ENCODE peak calls at places on chromosomes 4 and X, in eight cellular contexts. P is IMR-90, A is right atrium auricular region, H is tibial nerve, R is mammary epithelial cell, V is fibroblast of lung, C is astrocyte, U is choroid plexus epithelial cell. Q is an unnamed sample.

GRCh38 chr4:178415925-178416324 is 973.7 kb upstream of the AGA start:
- DNase-seq in P (no peak), A (no peak), H (no peak), R (no peak), V (no peak), C (no peak), U (no peak), Q (no peak)

GRCh38 chr4:185203380-185204237 is at the start of gene CFAP97:
- DNase-seq in P (peak; percentile 87), A (peak; percentile 90), H (peak; percentile 80), R (peak; percentile 77), V (peak; percentile 92), C (peak; percentile 84), U (peak; percentile 94), Q (peak; percentile 89)

GRCh38 chrX:8636442-8636841 is 95.5 kb downstream of the ANOS1 start:
- DNase-seq in P (no peak), A (no peak), H (no peak), R (no peak), V (no peak), C (no peak), U (no peak), Q (no peak)

GRCh38 chr4:48603366-48604003 is 113.4 kb downstream of the ZAR1 start:
- DNase-seq in P (no peak), A (no peak), H (no peak), R (no peak), V (no peak), C (no peak), U (no peak), Q (no peak)

GRCh38 chrX:69231903-69232302 is 66.7 kb upstream of the PJA1 start:
- DNase-seq in P (no peak), A (no peak), H (no peak), R (peak; percentile 56), V (no peak), C (no peak), U (no peak), Q (no peak)

GRCh38 chr4:145618210-145618911 is 824 bp upstream of the MMAA start:
- DNase-seq in P (no peak), A (no peak), H (peak; percentile 9), R (no peak), V (no peak), C (no peak), U (peak; percentile 30), Q (peak; percentile 27)

GRCh38 chr4:169115897-169116254 is 105.8 kb upstream of the CBR4 start:
- DNase-seq in P (peak; percentile 99), A (no peak), H (no peak), R (peak; percentile 100), V (peak; percentile 96), C (peak; percentile 99), U (peak; percentile 97), Q (peak; percentile 92)

GRCh38 chrX:112818114-112819012 is 22.3 kb downstream of the AMOT start:
- DNase-seq in P (no peak), A (no peak), H (no peak), R (peak; percentile 1), V (no peak), C (no peak), U (no peak), Q (no peak)

GRCh38 chr4:185282968-185283367 is 73.6 kb downstream of the SNX25 start:
- DNase-seq in P (peak; percentile 28), A (no peak), H (no peak), R (no peak), V (peak; percentile 25), C (no peak), U (peak; percentile 84), Q (peak; percentile 24)

GRCh38 chrX:153380691-153381090 is 20.5 kb downstream of the PNMA6E start:
- DNase-seq in P (no peak), A (no peak), H (no peak), R (no peak), V (no peak), C (no peak), U (peak; percentile 7), Q (peak; percentile 14)

GRCh38 chrX:17082831-17083230 is 136.4 kb downstream of the REPS2 start:
- DNase-seq in P (no peak), A (no peak), H (no peak), R (peak; percentile 34), V (peak; percentile 8), C (no peak), U (peak; percentile 8), Q (no peak)

GRCh38 chr4:149999485-150000074 is 78.7 kb upstream of the DCLK2 start:
- DNase-seq in P (peak; percentile 87), A (no peak), H (no peak), R (peak; percentile 36), V (peak; percentile 87), C (peak; percentile 73), U (peak; percentile 91), Q (peak; percentile 81)

GRCh38 chr4:150816491-150816890 is 198.6 kb downstream of the LRBA start:
- DNase-seq in P (peak; percentile 39), A (no peak), H (no peak), R (no peak), V (peak; percentile 10), C (peak; percentile 69), U (peak; percentile 66), Q (peak; percentile 11)

GRCh38 chrX:2449135-2449886 is 51.5 kb downstream of the DHRSX start:
- DNase-seq in P (no peak), A (no peak), H (no peak), R (no peak), V (no peak), C (no peak), U (no peak), Q (no peak)
- H3K4me3 ChIP-seq in P (no peak overlapping the region), A (no peak overlapping the region), H (no peak overlapping the region), R (no peak overlapping the region), V (no peak overlapping the region), C (no peak overlapping the region), U (no peak overlapping the region), Q (no peak overlapping the region)

DNA sequence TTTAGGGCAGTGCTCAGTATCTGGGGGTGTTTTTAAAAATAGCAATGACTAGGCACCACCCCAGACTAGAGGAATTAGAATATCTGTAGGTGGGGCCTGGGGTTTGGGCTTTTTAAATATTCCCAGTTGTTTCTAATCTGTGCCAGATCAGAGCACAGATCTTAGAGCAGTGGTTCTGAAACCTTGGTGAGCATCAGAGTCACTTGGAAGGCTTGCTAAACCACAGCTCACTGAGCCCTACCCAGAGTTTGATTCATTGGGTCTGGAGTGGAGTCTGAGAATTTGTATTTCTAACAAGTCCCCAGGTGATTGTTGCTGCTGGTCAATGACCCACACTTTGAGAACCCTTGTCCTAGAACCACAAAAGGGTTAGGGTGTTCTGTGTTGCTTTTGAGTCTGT is 16.7 kb downstream of the HADH start:
- DNase-seq in P (no peak), A (no peak), H (no peak), R (no peak), V (no peak), C (peak; percentile 10), U (no peak), Q (no peak)
- TF ChIP-seq CTCF in P (no peak), A (no peak), H (no peak), R (no peak), V (no peak), C (no peak), U (no peak), Q (no peak)

DNA sequence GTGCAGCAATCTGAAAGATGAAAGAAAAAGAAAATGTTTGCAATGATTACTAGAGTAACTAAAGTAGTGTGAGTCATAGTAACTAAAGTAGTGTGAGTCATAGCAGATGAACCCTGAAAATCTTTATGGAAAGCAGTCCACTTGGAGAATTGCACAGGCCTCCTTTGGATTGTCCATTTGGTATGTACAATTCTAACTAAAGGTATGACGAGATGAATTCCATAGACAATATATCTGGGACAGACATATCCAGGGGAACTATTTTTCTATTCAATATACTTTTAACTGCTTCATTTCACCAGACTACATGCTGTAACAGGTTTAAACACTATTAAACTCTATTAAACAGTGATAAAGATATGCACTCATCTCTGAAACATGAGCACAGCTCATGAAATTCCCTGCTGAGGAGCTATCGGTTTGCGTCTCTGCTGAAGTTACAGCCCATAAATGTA is 798.7 kb downstream of the PCDH7 start:
- DNase-seq in P (peak; percentile 32), A (no peak), H (no peak), R (peak; percentile 21), V (peak; percentile 81), C (peak; percentile 62), U (peak; percentile 57), Q (peak; percentile 15)
- H3K4me3 ChIP-seq in P (no peak overlapping the region), A (no peak overlapping the region), H (no peak overlapping the region), R (no peak overlapping the region), V (no peak overlapping the region), C (no peak overlapping the region), U (no peak overlapping the region), Q (no peak overlapping the region)

GRCh38 chrX:33324099-33324498 is 112.8 kb upstream of the DMD start:
- DNase-seq in P (no peak), A (no peak), H (no peak), R (no peak), V (no peak), C (no peak), U (no peak), Q (no peak)
- TF ChIP-seq CTCF in P (no peak), A (no peak), H (no peak), R (peak; percentile 36), V (peak; percentile 8), C (no peak), U (no peak), Q (peak; percentile 16)

GRCh38 chr4:156137971-156138581 is 184.4 kb upstream of the CTSO start:
- DNase-seq in P (no peak), A (no peak), H (no peak), R (no peak), V (no peak), C (no peak), U (no peak), Q (no peak)

GRCh38 chr4:156138781-156139280 is 185.2 kb upstream of the CTSO start:
- DNase-seq in P (no peak), A (no peak), H (no peak), R (peak; percentile 3), V (no peak), C (no peak), U (no peak), Q (no peak)
- H3K4me3 ChIP-seq in P (no peak overlapping the region), A (no peak overlapping the region), H (no peak overlapping the region), R (no peak overlapping the region), V (no peak overlapping the region), C (no peak overlapping the region), U (no peak overlapping the region), Q (no peak overlapping the region)

GRCh38 chrX:37320541-37321203 is 28.5 kb upstream of the PRRG1 start:
- DNase-seq in P (no peak), A (no peak), H (no peak), R (no peak), V (no peak), C (no peak), U (no peak), Q (no peak)

GRCh38 chrX:37314526-37314925 is 34.6 kb upstream of the PRRG1 start:
- DNase-seq in P (peak; percentile 64), A (no peak), H (no peak), R (peak; percentile 9), V (peak; percentile 1), C (peak; percentile 84), U (peak; percentile 73), Q (peak; percentile 62)

GRCh38 chrX:37315511-37316248 is 33.5 kb upstream of the PRRG1 start:
- DNase-seq in P (no peak), A (no peak), H (no peak), R (peak; percentile 34), V (no peak), C (no peak), U (no peak), Q (no peak)
- TF ChIP-seq CTCF in P (no peak), A (no peak), H (no peak), R (no peak), V (no peak), C (no peak), U (no peak), Q (no peak)

GRCh38 chr4:578451-579443 is 2.7 kb upstream of the TMEM271 start:
- DNase-seq in P (no peak), A (no peak), H (no peak), R (no peak), V (no peak), C (no peak), U (no peak), Q (no peak)
- H3K4me3 ChIP-seq in P (no peak overlapping the region), A (no peak overlapping the region), H (no peak overlapping the region), R (no peak overlapping the region), V (no peak overlapping the region), C (no peak overlapping the region), U (no peak overlapping the region), Q (no peak overlapping the region)